ENCODE peak calls at places on chromosomes 4 and X, in six cellular contexts. C is SK-N-SH, U is WTC11, A is IMR-90, Y is HepG2, V is A549. W is an unnamed sample.

GRCh38 chr4:118967393-118967792 is 78.7 kb downstream of the SYNPO2 start:
- DNase-seq in C (no peak), U (no peak), A (peak; percentile 81), Y (no peak), V (no peak), W (no peak)

GRCh38 chr4:161248880-161249279 is 914.9 kb downstream of the FSTL5 start:
- DNase-seq in C (no peak), U (no peak), A (no peak), Y (no peak), V (no peak), W (no peak)

GRCh38 chr4:74258949-74259348 is 49.3 kb upstream of the EPGN start:
- DNase-seq in C (no peak), U (no peak), A (peak; percentile 60), Y (no peak), V (no peak), W (no peak)

GRCh38 chr4:101033986-101034385 is 313.3 kb downstream of the PPP3CA start:
- DNase-seq in C (no peak), U (peak; percentile 51), A (no peak), Y (no peak), V (no peak), W (no peak)

GRCh38 chr4:86243750-86244149 is 116.1 kb downstream of the MAPK10 start:
- DNase-seq in C (no peak), U (no peak), A (no peak), Y (no peak), V (no peak), W (no peak)

GRCh38 chr4:127001898-127002297 is 630.9 kb upstream of the INTU start:
- DNase-seq in C (no peak), U (no peak), A (no peak), Y (no peak), V (no peak), W (no peak)

GRCh38 chrX:131675596-131676194 is 131.8 kb downstream of the OR13H1 start:
- DNase-seq in C (peak; percentile 35), U (no peak), A (peak; percentile 1), Y (peak; percentile 8), V (peak; percentile 34), W (no peak)

GRCh38 chr4:67909910-67910905 is 26.4 kb upstream of the TMPRSS11D start:
- DNase-seq in C (no peak), U (no peak), A (peak; percentile 25), Y (peak; percentile 4), V (peak; percentile 10), W (no peak)

GRCh38 chr4:183173580-183174526 is 74.8 kb downstream of the WWC2 start:
- DNase-seq in C (no peak), U (peak; percentile 39), A (peak; percentile 29), Y (no peak), V (no peak), W (no peak)

GRCh38 chr4:71689822-71690221 is 94.1 kb downstream of the GC start:
- DNase-seq in C (no peak), U (no peak), A (no peak), Y (no peak), V (no peak), W (no peak)

GRCh38 chrX:66163447-66163846 is 600 bp upstream of the HEPH start:
- DNase-seq in C (no peak), U (no peak), A (no peak), Y (no peak), V (no peak), W (no peak)

GRCh38 chr4:158776106-158776505 is 7.3 kb downstream of the FNIP2 start:
- DNase-seq in C (no peak), U (no peak), A (no peak), Y (no peak), V (no peak), W (no peak)

GRCh38 chr4:150235795-150236385 is 157.6 kb downstream of the DCLK2 start:
- DNase-seq in C (no peak), U (no peak), A (peak; percentile 42), Y (no peak), V (no peak), W (no peak)

GRCh38 chr4:163679189-163679588 is 184.7 kb downstream of the TMA16 start:
- DNase-seq in C (peak; percentile 5), U (no peak), A (peak; percentile 48), Y (peak; percentile 21), V (peak; percentile 44), W (no peak)

GRCh38 chr4:59695355-59696053 is 1504.6 kb upstream of the ADGRL3 start:
- DNase-seq in C (no peak), U (no peak), A (no peak), Y (no peak), V (no peak), W (no peak)

DNA sequence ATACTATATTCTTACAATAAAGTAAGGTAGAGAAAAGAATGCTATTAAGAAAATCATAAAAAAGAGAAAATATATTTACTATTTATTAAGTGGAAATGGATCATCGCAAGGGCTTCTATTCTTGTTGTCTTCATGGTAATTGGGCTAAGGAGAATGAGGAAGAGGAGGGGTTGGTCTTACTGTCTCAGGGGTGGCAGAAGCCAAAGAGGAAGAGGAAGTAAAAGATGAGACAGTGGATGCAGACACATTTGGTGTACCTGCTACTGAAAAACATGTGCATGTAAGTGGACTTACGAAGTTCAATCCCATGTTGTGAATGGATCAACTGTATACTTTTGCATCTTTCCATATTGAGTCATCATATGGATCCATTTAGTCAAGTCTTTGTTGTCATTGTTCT is 1502.1 kb upstream of the ADGRL3 start:
- DNase-seq in C (no peak), U (no peak), A (no peak), Y (no peak), V (no peak), W (no peak)
- TF ChIP-seq USF2 in C (no peak), U (no peak), A (no peak), Y (no peak), V (no peak), W (no peak)

GRCh38 chrX:63250253-63250868 is 100.8 kb downstream of the SPIN4 start:
- DNase-seq in C (peak; percentile 42), U (peak; percentile 25), A (peak; percentile 85), Y (peak; percentile 61), V (peak; percentile 79), W (no peak)
- TF ChIP-seq USF2 in C (no peak), U (no peak), A (no peak), Y (no peak), V (no peak), W (no peak)

GRCh38 chr4:89157488-89158024 is 46.2 kb downstream of the TIGD2 start:
- DNase-seq in C (no peak), U (no peak), A (no peak), Y (no peak), V (no peak), W (no peak)
- TF ChIP-seq USF2 in C (no peak), U (no peak), A (no peak), Y (no peak), V (no peak), W (no peak)

GRCh38 chr4:11468901-11469300 is 40.2 kb upstream of the HS3ST1 start:
- DNase-seq in C (no peak), U (no peak), A (no peak), Y (no peak), V (no peak), W (no peak)
- TF ChIP-seq USF2 in C (no peak), U (no peak), A (no peak), Y (no peak), V (no peak), W (no peak)

DNA sequence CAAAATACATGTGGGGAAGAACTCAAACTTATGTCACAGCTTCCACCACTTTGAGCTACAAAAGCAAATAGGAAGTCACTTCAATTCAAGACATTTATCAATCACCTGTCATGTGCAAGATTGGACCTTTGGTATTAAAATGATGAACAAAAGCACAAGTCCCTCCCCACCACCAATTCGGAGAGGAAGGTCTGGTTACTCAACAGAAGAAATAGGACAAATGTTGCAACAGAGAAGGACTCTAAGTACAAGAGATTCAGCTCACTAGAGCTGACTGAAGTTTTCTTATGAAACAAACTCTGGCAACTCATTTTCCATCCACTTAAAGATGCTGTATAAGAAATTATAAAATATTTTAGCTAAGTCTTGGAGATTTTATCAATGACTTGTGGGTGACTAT is 16.0 kb upstream of the MMRN1 start:
- DNase-seq in C (no peak), U (no peak), A (no peak), Y (no peak), V (no peak), W (no peak)
- TF ChIP-seq USF2 in C (no peak), U (no peak), A (no peak), Y (no peak), V (no peak), W (no peak)

GRCh38 chr4:80192252-80192866 is 4.9 kb upstream of the PRDM8 start:
- DNase-seq in C (no peak), U (no peak), A (no peak), Y (no peak), V (no peak), W (no peak)

GRCh38 chr4:80189581-80189955 is 7.7 kb upstream of the PRDM8 start:
- DNase-seq in C (no peak), U (no peak), A (no peak), Y (no peak), V (no peak), W (no peak)

GRCh38 chr4:80188457-80188800 is 8.9 kb upstream of the PRDM8 start:
- DNase-seq in C (no peak), U (no peak), A (no peak), Y (no peak), V (no peak), W (no peak)

GRCh38 chr4:80188801-80189458 is 8.4 kb upstream of the PRDM8 start:
- DNase-seq in C (no peak), U (no peak), A (no peak), Y (no peak), V (no peak), W (no peak)

GRCh38 chr4:80189956-80190671 is 7.2 kb upstream of the PRDM8 start:
- DNase-seq in C (no peak), U (peak; percentile 76), A (peak; percentile 68), Y (no peak), V (no peak), W (no peak)
- TF ChIP-seq USF2 in C (no peak), U (no peak), A (no peak), Y (no peak), V (no peak), W (no peak)

GRCh38 chr4:78592104-78592783 is 40.7 kb downstream of the ANXA3 start:
- DNase-seq in C (peak; percentile 3), U (peak; percentile 49), A (no peak), Y (no peak), V (peak; percentile 12), W (no peak)
- TF ChIP-seq USF2 in C (no peak), U (no peak), A (no peak), Y (no peak), V (no peak), W (no peak)

DNA sequence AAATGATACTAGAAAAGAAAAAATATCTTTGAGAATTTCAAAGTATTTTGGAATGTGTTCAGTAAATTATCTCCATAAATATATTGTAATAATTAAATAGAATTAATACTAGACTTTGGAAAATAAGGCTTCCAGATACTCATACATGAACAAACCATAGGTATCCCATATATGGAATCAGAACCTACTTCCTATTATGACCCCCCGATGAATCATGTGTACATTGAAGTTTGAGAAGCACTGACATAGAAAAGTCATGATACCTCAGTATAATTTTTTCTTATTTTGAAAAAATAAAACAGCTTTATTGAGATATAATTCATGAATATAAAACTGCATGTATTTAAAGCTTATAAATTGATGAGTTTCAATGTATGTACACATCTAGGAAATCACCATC is 27.2 kb upstream of the SMARCA5 start:
- DNase-seq in C (no peak), U (no peak), A (no peak), Y (no peak), V (no peak), W (no peak)
- TF ChIP-seq USF2 in C (no peak), U (no peak), A (no peak), Y (no peak), V (no peak), W (no peak)

GRCh38 chr4:48090621-48091020 is 43.4 kb downstream of the TXK start:
- DNase-seq in C (no peak), U (no peak), A (no peak), Y (no peak), V (no peak), W (no peak)
- TF ChIP-seq USF2 in C (no peak), U (no peak), A (no peak), Y (no peak), V (no peak), W (no peak)